ENCODE peak calls at places on chromosomes 3 and 15, in seven cellular contexts. One of them, this sample, is unnamed.

GRCh38 chr15:28901987-28902745 is 16.4 kb downstream of the APBA2 start:
- DNase-seq in neuronal stem cell: no peak
- DNase-seq in H9: peak; percentile 67
- DNase-seq in IMR-90: no peak
- DNase-seq in mesenchymal stem cell: no peak
- DNase-seq in H1: no peak
- DNase-seq in trophoblast cell: no peak
- DNase-seq in this sample: peak; percentile 56

GRCh38 chr3:75294124-75294523 is 370.0 kb upstream of the FRG2C start:
- DNase-seq in neuronal stem cell: peak; percentile 29
- DNase-seq in H9: peak; percentile 57
- DNase-seq in IMR-90: peak; percentile 35
- DNase-seq in mesenchymal stem cell: peak; percentile 44
- DNase-seq in H1: peak; percentile 7
- DNase-seq in trophoblast cell: peak; percentile 48
- DNase-seq in this sample: peak; percentile 42

GRCh38 chr3:17025594-17026139 is 140.9 kb downstream of the PLCL2 start:
- DNase-seq in neuronal stem cell: no peak
- DNase-seq in H9: no peak
- DNase-seq in IMR-90: no peak
- DNase-seq in mesenchymal stem cell: no peak
- DNase-seq in H1: no peak
- DNase-seq in trophoblast cell: no peak
- DNase-seq in this sample: no peak

GRCh38 chr3:136380530-136380929 is 130.4 kb downstream of the PCCB start:
- DNase-seq in neuronal stem cell: no peak
- DNase-seq in H9: no peak
- DNase-seq in IMR-90: peak; percentile 34
- DNase-seq in mesenchymal stem cell: no peak
- DNase-seq in H1: no peak
- DNase-seq in trophoblast cell: no peak
- DNase-seq in this sample: no peak

GRCh38 chr3:5929027-5929426 is 741.5 kb downstream of the EDEM1 start:
- DNase-seq in neuronal stem cell: no peak
- DNase-seq in H9: peak; percentile 26
- DNase-seq in IMR-90: no peak
- DNase-seq in mesenchymal stem cell: no peak
- DNase-seq in H1: no peak
- DNase-seq in trophoblast cell: no peak
- DNase-seq in this sample: no peak

GRCh38 chr15:38070778-38071177 is 136.3 kb downstream of the TMCO5A start:
- DNase-seq in neuronal stem cell: no peak
- DNase-seq in H9: no peak
- DNase-seq in IMR-90: peak; percentile 32
- DNase-seq in mesenchymal stem cell: peak; percentile 35
- DNase-seq in H1: no peak
- DNase-seq in trophoblast cell: no peak
- DNase-seq in this sample: no peak

GRCh38 chr3:181431743-181432142 is 280.0 kb upstream of the SOX2 start:
- DNase-seq in neuronal stem cell: no peak
- DNase-seq in H9: no peak
- DNase-seq in IMR-90: no peak
- DNase-seq in mesenchymal stem cell: no peak
- DNase-seq in H1: no peak
- DNase-seq in trophoblast cell: no peak
- DNase-seq in this sample: no peak

GRCh38 chr3:157128771-157129671 is 30.9 kb downstream of the CCNL1 start:
- DNase-seq in neuronal stem cell: no peak
- DNase-seq in H9: no peak
- DNase-seq in IMR-90: peak; percentile 30
- DNase-seq in mesenchymal stem cell: peak; percentile 54
- DNase-seq in H1: no peak
- DNase-seq in trophoblast cell: peak; percentile 68
- DNase-seq in this sample: peak; percentile 77

GRCh38 chr3:133401374-133402135 is 1.7 kb downstream of the BFSP2 start:
- DNase-seq in neuronal stem cell: no peak
- DNase-seq in H9: no peak
- DNase-seq in IMR-90: peak; percentile 77
- DNase-seq in mesenchymal stem cell: no peak
- DNase-seq in H1: no peak
- DNase-seq in trophoblast cell: no peak
- DNase-seq in this sample: no peak

GRCh38 chr15:31574761-31575160 is 248.1 kb downstream of the KLF13 start:
- DNase-seq in neuronal stem cell: peak; percentile 30
- DNase-seq in H9: no peak
- DNase-seq in IMR-90: no peak
- DNase-seq in mesenchymal stem cell: no peak
- DNase-seq in H1: no peak
- DNase-seq in trophoblast cell: no peak
- DNase-seq in this sample: peak; percentile 53

GRCh38 chr3:53536282-53536681 is 41.9 kb downstream of the CACNA1D start:
- DNase-seq in neuronal stem cell: no peak
- DNase-seq in H9: no peak
- DNase-seq in IMR-90: no peak
- DNase-seq in mesenchymal stem cell: no peak
- DNase-seq in H1: no peak
- DNase-seq in trophoblast cell: no peak
- DNase-seq in this sample: no peak

GRCh38 chr3:37849146-37849545 is 12.5 kb upstream of the CTDSPL start:
- DNase-seq in neuronal stem cell: no peak
- DNase-seq in H9: no peak
- DNase-seq in IMR-90: no peak
- DNase-seq in mesenchymal stem cell: no peak
- DNase-seq in H1: no peak
- DNase-seq in trophoblast cell: peak; percentile 45
- DNase-seq in this sample: no peak

GRCh38 chr3:149765762-149766334 is 13.6 kb upstream of the COMMD2 start:
- DNase-seq in neuronal stem cell: peak; percentile 5
- DNase-seq in H9: no peak
- DNase-seq in IMR-90: peak; percentile 67
- DNase-seq in mesenchymal stem cell: peak; percentile 49
- DNase-seq in H1: no peak
- DNase-seq in trophoblast cell: peak; percentile 55
- DNase-seq in this sample: peak; percentile 43

GRCh38 chr3:71070497-71071465 is 512.7 kb downstream of the FOXP1 start:
- DNase-seq in neuronal stem cell: no peak
- DNase-seq in H9: no peak
- DNase-seq in IMR-90: no peak
- DNase-seq in mesenchymal stem cell: peak; percentile 62
- DNase-seq in H1: no peak
- DNase-seq in trophoblast cell: peak; percentile 75
- DNase-seq in this sample: no peak

GRCh38 chr15:74792227-74793016 is 10.5 kb downstream of the CSK start:
- DNase-seq in neuronal stem cell: no peak
- DNase-seq in H9: no peak
- DNase-seq in IMR-90: no peak
- DNase-seq in mesenchymal stem cell: no peak
- DNase-seq in H1: no peak
- DNase-seq in trophoblast cell: no peak
- DNase-seq in this sample: no peak

GRCh38 chr3:120855665-120856437 is 52.2 kb upstream of the STXBP5L start:
- DNase-seq in neuronal stem cell: no peak
- DNase-seq in H9: peak; percentile 33
- DNase-seq in IMR-90: peak; percentile 74
- DNase-seq in mesenchymal stem cell: no peak
- DNase-seq in H1: no peak
- DNase-seq in trophoblast cell: peak; percentile 20
- DNase-seq in this sample: peak; percentile 38

GRCh38 chr3:73656241-73656890 is 31.6 kb upstream of the PDZRN3 start:
- DNase-seq in neuronal stem cell: no peak
- DNase-seq in H9: no peak
- DNase-seq in IMR-90: peak; percentile 29
- DNase-seq in mesenchymal stem cell: no peak
- DNase-seq in H1: no peak
- DNase-seq in trophoblast cell: peak; percentile 83
- DNase-seq in this sample: peak; percentile 31

GRCh38 chr15:57358611-57359010 is 17.7 kb upstream of the CGNL1 start:
- DNase-seq in neuronal stem cell: no peak
- DNase-seq in H9: no peak
- DNase-seq in IMR-90: no peak
- DNase-seq in mesenchymal stem cell: no peak
- DNase-seq in H1: no peak
- DNase-seq in trophoblast cell: no peak
- DNase-seq in this sample: no peak

GRCh38 chr3:38792983-38793382 is 23.0 kb downstream of the SCN10A start:
- DNase-seq in neuronal stem cell: no peak
- DNase-seq in H9: no peak
- DNase-seq in IMR-90: no peak
- DNase-seq in mesenchymal stem cell: no peak
- DNase-seq in H1: no peak
- DNase-seq in trophoblast cell: no peak
- DNase-seq in this sample: no peak

DNA sequence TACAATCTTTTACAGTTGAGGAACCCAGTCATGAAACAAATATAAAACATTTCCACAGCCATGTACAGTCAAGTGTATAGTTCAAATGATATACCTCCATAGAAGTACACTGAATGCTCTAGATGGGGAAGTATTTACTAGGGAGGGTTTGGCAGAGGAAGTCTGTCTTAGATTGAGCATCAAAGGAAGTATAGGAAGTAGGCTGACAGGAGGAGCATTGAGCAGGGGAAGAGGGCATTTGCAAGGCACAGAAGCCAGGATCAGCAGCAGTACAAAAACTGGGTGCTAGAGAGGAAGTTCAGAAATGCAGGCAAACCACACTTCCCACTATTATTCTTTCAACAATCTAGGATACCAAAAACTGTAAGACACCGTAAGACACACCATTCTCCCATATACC is 122.6 kb downstream of the ANO10 start:
- DNase-seq in neuronal stem cell: no peak
- DNase-seq in H9: no peak
- DNase-seq in IMR-90: no peak
- DNase-seq in mesenchymal stem cell: no peak
- DNase-seq in H1: no peak
- DNase-seq in trophoblast cell: no peak
- DNase-seq in this sample: no peak
- H4K8ac ChIP-seq in neuronal stem cell: no peak overlapping the region
- H4K8ac ChIP-seq in H9: no peak overlapping the region
- H4K8ac ChIP-seq in IMR-90: no peak overlapping the region
- H4K8ac ChIP-seq in mesenchymal stem cell: no peak overlapping the region
- H4K8ac ChIP-seq in H1: no peak overlapping the region
- H4K8ac ChIP-seq in trophoblast cell: no peak overlapping the region
- H4K8ac ChIP-seq in this sample: no peak overlapping the region

GRCh38 chr15:49164865-49165264 is 5.2 kb upstream of the GALK2 start:
- DNase-seq in neuronal stem cell: no peak
- DNase-seq in H9: no peak
- DNase-seq in IMR-90: no peak
- DNase-seq in mesenchymal stem cell: no peak
- DNase-seq in H1: no peak
- DNase-seq in trophoblast cell: no peak
- DNase-seq in this sample: no peak

GRCh38 chr15:49163678-49164077 is 6.4 kb upstream of the GALK2 start:
- DNase-seq in neuronal stem cell: no peak
- DNase-seq in H9: no peak
- DNase-seq in IMR-90: peak; percentile 53
- DNase-seq in mesenchymal stem cell: no peak
- DNase-seq in H1: no peak
- DNase-seq in trophoblast cell: no peak
- DNase-seq in this sample: no peak

GRCh38 chr15:49169880-49170597 is at the start of gene GALK2:
- DNase-seq in neuronal stem cell: peak; percentile 64
- DNase-seq in H9: peak; percentile 97
- DNase-seq in IMR-90: peak; percentile 78
- DNase-seq in mesenchymal stem cell: peak; percentile 90
- DNase-seq in H1: peak; percentile 88
- DNase-seq in trophoblast cell: peak; percentile 93
- DNase-seq in this sample: peak; percentile 98

GRCh38 chr15:49171790-49172189 is 1.7 kb downstream of the GALK2 start:
- DNase-seq in neuronal stem cell: no peak
- DNase-seq in H9: no peak
- DNase-seq in IMR-90: no peak
- DNase-seq in mesenchymal stem cell: no peak
- DNase-seq in H1: no peak
- DNase-seq in trophoblast cell: no peak
- DNase-seq in this sample: no peak

DNA sequence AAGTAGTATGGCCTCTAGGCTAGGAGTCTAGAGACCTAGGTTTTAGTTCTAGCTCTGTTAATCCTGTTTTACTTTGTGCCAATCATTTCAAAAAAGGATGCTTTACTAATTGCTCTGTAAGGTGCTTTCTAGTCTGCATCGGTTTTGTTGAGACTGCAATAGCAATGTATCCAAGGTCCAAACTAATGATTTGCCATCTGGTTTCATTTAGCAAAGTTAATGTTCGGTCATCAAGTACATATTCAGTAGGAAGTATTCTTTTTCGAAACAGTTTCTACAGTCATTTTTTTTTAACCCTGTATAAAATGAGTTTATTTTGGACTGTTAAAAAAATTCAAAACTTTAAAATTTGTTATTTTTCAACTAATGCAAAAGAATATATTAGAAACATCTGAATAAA is 2.0 kb upstream of the GALK2 start:
- DNase-seq in neuronal stem cell: no peak
- DNase-seq in H9: no peak
- DNase-seq in IMR-90: no peak
- DNase-seq in mesenchymal stem cell: no peak
- DNase-seq in H1: no peak
- DNase-seq in trophoblast cell: no peak
- DNase-seq in this sample: no peak
- H3K9ac ChIP-seq in neuronal stem cell: no peak overlapping the region
- H3K9ac ChIP-seq in H9: no peak overlapping the region
- H3K9ac ChIP-seq in IMR-90: no peak overlapping the region
- H3K9ac ChIP-seq in mesenchymal stem cell: peak overlapping the region; percentile 53
- H3K9ac ChIP-seq in H1: no peak overlapping the region
- H3K9ac ChIP-seq in trophoblast cell: no peak overlapping the region
- H3K9ac ChIP-seq in this sample: no peak overlapping the region

GRCh38 chr3:96779810-96780209 is 34.6 kb upstream of the EPHA6 start:
- DNase-seq in neuronal stem cell: no peak
- DNase-seq in H9: peak; percentile 39
- DNase-seq in IMR-90: no peak
- DNase-seq in mesenchymal stem cell: no peak
- DNase-seq in H1: no peak
- DNase-seq in trophoblast cell: no peak
- DNase-seq in this sample: no peak
- H4K8ac ChIP-seq in neuronal stem cell: no peak overlapping the region
- H4K8ac ChIP-seq in H9: no peak overlapping the region
- H4K8ac ChIP-seq in IMR-90: no peak overlapping the region
- H4K8ac ChIP-seq in mesenchymal stem cell: no peak overlapping the region
- H4K8ac ChIP-seq in H1: no peak overlapping the region
- H4K8ac ChIP-seq in trophoblast cell: no peak overlapping the region
- H4K8ac ChIP-seq in this sample: no peak overlapping the region

GRCh38 chr3:13723676-13724207 is 156.1 kb downstream of the WNT7A start:
- DNase-seq in neuronal stem cell: no peak
- DNase-seq in H9: no peak
- DNase-seq in IMR-90: no peak
- DNase-seq in mesenchymal stem cell: no peak
- DNase-seq in H1: no peak
- DNase-seq in trophoblast cell: peak; percentile 95
- DNase-seq in this sample: no peak

GRCh38 chr3:13727890-13728289 is 152.0 kb downstream of the WNT7A start:
- DNase-seq in neuronal stem cell: no peak
- DNase-seq in H9: no peak
- DNase-seq in IMR-90: no peak
- DNase-seq in mesenchymal stem cell: no peak
- DNase-seq in H1: no peak
- DNase-seq in trophoblast cell: no peak
- DNase-seq in this sample: no peak

DNA sequence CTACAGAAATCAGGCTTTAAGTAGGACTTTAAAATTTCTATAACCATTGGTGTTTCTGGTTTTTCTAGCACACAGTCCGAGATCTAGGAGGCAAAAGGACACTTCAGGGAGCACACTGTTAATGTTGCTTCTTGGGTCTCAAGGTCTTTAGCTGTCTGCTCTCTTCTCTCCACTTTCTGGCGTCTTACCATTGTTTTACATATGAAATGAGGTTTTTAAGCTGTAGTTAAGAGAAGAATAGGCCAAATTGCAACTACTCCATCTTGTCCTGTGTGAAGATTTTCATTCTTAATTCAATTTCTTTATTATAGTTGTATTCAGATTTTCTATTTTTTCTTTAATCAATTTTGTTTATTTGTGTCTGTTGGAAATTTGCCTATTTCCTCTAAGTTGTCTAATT is 151.4 kb downstream of the WNT7A start:
- DNase-seq in neuronal stem cell: no peak
- DNase-seq in H9: peak; percentile 27
- DNase-seq in IMR-90: no peak
- DNase-seq in mesenchymal stem cell: no peak
- DNase-seq in H1: no peak
- DNase-seq in trophoblast cell: no peak
- DNase-seq in this sample: no peak
- H3K9ac ChIP-seq in neuronal stem cell: no peak overlapping the region
- H3K9ac ChIP-seq in H9: no peak overlapping the region
- H3K9ac ChIP-seq in IMR-90: no peak overlapping the region
- H3K9ac ChIP-seq in mesenchymal stem cell: no peak overlapping the region
- H3K9ac ChIP-seq in H1: no peak overlapping the region
- H3K9ac ChIP-seq in trophoblast cell: no peak overlapping the region
- H3K9ac ChIP-seq in this sample: no peak overlapping the region

This sample was measured in mesendoderm.